ENCODE peak calls at places on chromosomes 6 and 20, in six cellular contexts. V is prostate gland; X is tibial nerve; I is GM23338; U is CD8-positive, alpha-beta T cell; O is cardiac muscle cell. F is an unnamed sample. For H3K4me1 and H3K27me3, the result is how much of the 10 kb centered on the place peaks cover.

GRCh38 chr20:32870985-32871384 is 12.3 kb downstream of the EFCAB8 start:
- DNase-seq in U (no peak), O (no peak), V (no peak), X (no peak), I (no peak), F (no peak)

GRCh38 chr20:38162149-38162548 is 2.9 kb downstream of the TGM2 start:
- DNase-seq in I (no peak), V (no peak), O (no peak), X (no peak), U (no peak), F (no peak)

GRCh38 chr6:14863896-14864850 is 381.7 kb upstream of the JARID2 start:
- DNase-seq in V (no peak), U (no peak), O (no peak), X (no peak), I (peak), F (no peak)

GRCh38 chr20:32439132-32439829 is 81.2 kb downstream of the ASXL1 start:
- DNase-seq in V (no peak), X (no peak), U (no peak), O (peak), I (no peak), F (no peak)

GRCh38 chr20:44810061-44810390 is 320 bp downstream of the RIMS4 start:
- DNase-seq in I (peak), X (no peak), U (no peak), O (no peak), V (no peak), F (no peak)

GRCh38 chr20:61887694-61888093 is 178.0 kb downstream of the TAF4 start:
- DNase-seq in U (no peak), V (no peak), O (no peak), X (no peak), I (no peak), F (no peak)

GRCh38 chr20:51457281-51457932 is 85.1 kb downstream of the NFATC2 start:
- DNase-seq in V (peak), U (no peak), X (peak), O (peak), I (no peak), F (no peak)

GRCh38 chr6:83574783-83575182 is 62.4 kb downstream of the PRSS35 start:
- DNase-seq in I (no peak), X (no peak), V (no peak), U (no peak), O (no peak), F (no peak)

GRCh38 chr6:18211338-18211737 is 53.0 kb downstream of the DEK start:
- DNase-seq in X (no peak), V (no peak), O (no peak), U (no peak), I (no peak), F (no peak)

GRCh38 chr6:124203106-124203811 is 399.6 kb downstream of the NKAIN2 start:
- DNase-seq in O (peak), V (no peak), X (no peak), I (no peak), U (no peak), F (no peak)

GRCh38 chr20:2236266-2236665 is 59.5 kb upstream of the TGM3 start:
- DNase-seq in O (peak), I (no peak), V (no peak), U (no peak), X (no peak), F (no peak)

GRCh38 chr20:30816182-30816645 is 441.2 kb upstream of the DEFB115 start:
- DNase-seq in I (peak), O (peak), V (no peak), U (no peak), X (no peak), F (no peak)
- H3K4me3 ChIP-seq in I (peak), O (no peak), V (no peak), U (no peak), X (no peak), F (no peak)

GRCh38 chr6:39228111-39228971 is 934 bp downstream of the KCNK5 start:
- DNase-seq in X (no peak), V (no peak), U (no peak), O (no peak), I (no peak), F (no peak)
- H3K4me1 ChIP-seq in X (under half), V (under half), U (under half), O (under half), I (half or more), F (under half)

GRCh38 chr6:111683749-111684267 is 78.1 kb upstream of the TRAF3IP2 start:
- DNase-seq in V (no peak), O (peak), X (peak), I (no peak), U (no peak), F (no peak)
- H3K27me3 ChIP-seq in V (under half), O (under half), X (under half), I (under half), U (under half), F (under half)

DNA sequence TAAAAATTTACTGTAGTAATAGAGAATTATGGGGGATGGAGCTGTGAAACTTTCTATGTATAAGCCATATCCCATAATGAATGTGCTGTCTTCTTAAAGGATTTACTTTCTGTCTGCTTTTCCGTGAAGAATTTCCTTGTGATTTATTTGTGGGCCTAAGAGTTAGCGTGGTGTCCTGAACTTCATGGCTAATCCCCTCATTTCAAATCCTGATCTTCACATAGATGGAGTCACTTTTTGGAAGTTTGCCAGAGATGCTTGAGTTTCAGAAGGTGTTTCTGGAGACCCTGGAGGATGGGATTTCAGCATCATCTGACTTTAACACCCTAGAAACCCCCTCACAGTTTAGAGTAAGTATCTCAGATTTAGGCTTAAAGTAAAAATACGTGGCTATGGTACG is 19.4 kb upstream of the CLDN20 start:
- DNase-seq in U (no peak), I (no peak), V (no peak), X (no peak), O (no peak), F (no peak)
- H3K4me3 ChIP-seq in U (no peak), I (no peak), V (no peak), X (no peak), O (no peak), F (no peak)

DNA sequence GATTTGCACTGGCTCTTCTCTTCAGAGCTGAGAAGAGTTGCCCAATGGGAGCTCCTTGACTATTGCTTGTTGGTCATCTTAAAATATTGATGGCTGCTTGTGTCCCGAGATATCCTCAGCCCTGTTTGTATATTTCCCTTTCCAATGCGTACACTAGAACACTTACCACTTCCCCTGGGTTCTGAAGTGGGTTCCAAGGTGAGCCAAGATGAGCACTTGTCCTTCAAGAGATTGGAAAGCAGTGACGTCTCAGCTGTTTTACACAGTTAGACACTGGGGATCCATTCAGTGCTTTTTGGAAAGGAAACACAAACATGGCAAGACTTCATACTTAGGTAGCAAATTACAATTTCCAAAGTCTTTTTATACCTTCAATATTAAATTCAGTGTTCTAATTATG is 716.4 kb upstream of the CITED2 start:
- DNase-seq in O (no peak), U (no peak), V (no peak), I (no peak), X (no peak), F (no peak)
- H3K4me1 ChIP-seq in O (under half), U (under half), V (under half), I (under half), X (under half), F (under half)

GRCh38 chr6:99609839-99610489 is 3.3 kb downstream of the PRDM13 start:
- DNase-seq in I (no peak), X (no peak), U (no peak), V (no peak), O (no peak), F (no peak)
- H3K27me3 ChIP-seq in I (half or more), X (under half), U (half or more), V (half or more), O (half or more), F (under half)

DNA sequence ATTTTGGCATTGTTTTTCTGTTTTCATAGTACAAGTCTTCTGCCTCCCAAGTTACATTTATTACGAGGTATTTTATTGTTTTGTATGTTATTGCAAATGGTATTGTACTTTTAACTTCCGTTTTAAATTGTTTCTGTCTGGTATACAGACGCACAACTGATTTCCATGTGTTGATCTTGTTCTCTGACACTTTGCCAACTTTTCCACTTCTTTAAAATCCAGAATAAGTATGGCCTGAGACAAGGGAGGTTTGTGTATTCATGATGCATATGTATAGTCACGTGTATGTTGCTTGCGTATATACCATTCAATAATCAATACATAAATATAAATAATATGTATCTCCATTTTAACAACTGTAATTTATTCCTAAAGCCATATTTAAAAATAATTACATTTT is 41.2 kb downstream of the THBS2 start:
- DNase-seq in I (no peak), O (peak), U (no peak), V (no peak), X (no peak), F (no peak)
- H3K4me3 ChIP-seq in I (peak), O (peak), U (peak), V (peak), X (peak), F (no peak)

DNA sequence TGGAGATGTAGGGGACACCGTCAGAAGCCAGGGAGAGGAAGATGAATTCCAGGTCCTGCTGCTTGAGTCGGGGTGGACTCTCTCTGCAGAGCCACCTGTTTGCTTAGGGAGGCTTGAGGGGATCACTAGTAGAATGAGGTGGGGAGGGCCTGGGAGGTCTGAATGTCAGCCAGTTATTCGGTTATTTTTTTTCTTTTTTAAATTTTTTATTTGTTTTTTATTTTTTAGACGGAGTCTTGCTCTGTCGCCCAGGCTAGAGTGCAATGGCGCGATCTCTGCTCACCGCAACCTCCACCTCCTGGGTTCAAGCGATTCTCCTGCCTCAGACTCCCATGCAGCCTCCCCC is 8.4 kb downstream of the TEAD3 start:
- DNase-seq in I (no peak), V (no peak), O (no peak), U (no peak), X (no peak), F (no peak)
- H3K4me1 ChIP-seq in I (half or more), V (half or more), O (half or more), U (under half), X (under half), F (under half)

DNA sequence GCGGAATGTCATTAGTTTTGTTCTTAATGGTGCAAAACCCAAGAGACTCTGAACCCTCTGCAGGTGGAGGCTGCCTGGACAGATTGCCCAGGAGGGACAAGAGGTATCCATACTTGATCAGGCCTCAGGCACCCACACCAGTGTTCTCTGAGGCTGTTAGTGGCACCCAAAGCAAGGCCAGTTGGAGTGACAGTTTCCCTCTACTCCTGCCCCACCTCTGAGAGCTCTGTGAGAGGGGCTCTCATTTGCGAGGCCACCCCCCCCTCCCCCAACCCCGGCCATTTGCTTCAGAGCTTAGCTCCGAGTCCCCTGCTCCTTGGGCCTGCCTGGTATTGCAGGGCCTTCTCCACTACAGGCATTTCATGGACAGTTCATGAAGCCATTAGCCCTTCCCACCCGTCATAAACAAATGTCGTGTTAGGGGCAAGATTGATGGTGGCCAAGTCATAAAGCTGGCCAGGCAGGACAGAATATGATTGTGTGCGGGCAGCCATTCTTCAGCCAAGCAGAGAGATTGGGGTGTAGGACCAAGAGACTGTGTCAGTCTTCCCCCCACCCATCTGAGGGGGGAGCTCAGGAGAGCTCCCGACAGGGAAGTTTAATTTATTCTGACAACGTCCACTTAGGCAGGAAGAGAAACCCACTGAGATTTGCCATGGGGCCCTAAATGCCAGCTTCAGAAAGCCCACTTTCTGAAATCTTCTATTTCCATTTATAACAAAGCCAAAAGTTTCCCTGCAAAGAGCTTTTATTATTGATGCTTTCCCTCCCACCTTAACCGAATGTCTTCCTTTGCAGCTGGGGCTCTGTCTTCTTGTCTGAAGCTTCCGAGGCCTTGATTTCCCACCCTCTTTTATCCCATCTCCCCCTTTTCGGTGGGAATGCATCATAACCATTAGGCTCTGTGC is 7.1 kb downstream of the FOXC1 start:
- DNase-seq in U (no peak), I (peak), O (no peak), X (no peak), V (no peak), F (no peak)
- H3K27me3 ChIP-seq in U (under half), I (half or more), O (half or more), X (under half), V (under half), F (under half)

F was measured in HAP-1.